ENCODE peak calls at places on chromosomes 11 and 22, in nine cellular contexts. One of them, this sample, is unnamed.

GRCh38 chr11:85914425-85914824 is 59.2 kb downstream of the CCDC83 start:
- DNase-seq in neuronal stem cell: no peak
- DNase-seq in keratinocyte: no peak
- DNase-seq in mesenchymal stem cell: no peak
- DNase-seq in A549: no peak
- DNase-seq in GM23248: no peak
- DNase-seq in neural progenitor cell: no peak
- DNase-seq in IMR-90: no peak
- DNase-seq in fibroblast of lung: no peak
- DNase-seq in this sample: no peak

GRCh38 chr11:130726234-130726559 is 190.1 kb downstream of the SNX19 start:
- DNase-seq in neuronal stem cell: no peak
- DNase-seq in keratinocyte: no peak
- DNase-seq in mesenchymal stem cell: peak
- DNase-seq in A549: no peak
- DNase-seq in GM23248: peak
- DNase-seq in neural progenitor cell: no peak
- DNase-seq in IMR-90: peak
- DNase-seq in fibroblast of lung: peak
- DNase-seq in this sample: peak

GRCh38 chr11:118277312-118277711 is 13.2 kb upstream of the MPZL2 start:
- DNase-seq in neuronal stem cell: no peak
- DNase-seq in keratinocyte: peak
- DNase-seq in mesenchymal stem cell: no peak
- DNase-seq in A549: no peak
- DNase-seq in GM23248: peak
- DNase-seq in neural progenitor cell: no peak
- DNase-seq in IMR-90: peak
- DNase-seq in fibroblast of lung: peak
- DNase-seq in this sample: no peak

GRCh38 chr22:17890892-17891291 is 116.6 kb upstream of the BID start:
- DNase-seq in neuronal stem cell: no peak
- DNase-seq in keratinocyte: no peak
- DNase-seq in mesenchymal stem cell: no peak
- DNase-seq in A549: no peak
- DNase-seq in GM23248: no peak
- DNase-seq in neural progenitor cell: no peak
- DNase-seq in IMR-90: no peak
- DNase-seq in fibroblast of lung: no peak
- DNase-seq in this sample: no peak

GRCh38 chr11:7098235-7098832 is 9.5 kb downstream of the RBMXL2 start:
- DNase-seq in neuronal stem cell: peak
- DNase-seq in keratinocyte: peak
- DNase-seq in mesenchymal stem cell: peak
- DNase-seq in A549: peak
- DNase-seq in GM23248: peak
- DNase-seq in neural progenitor cell: peak
- DNase-seq in IMR-90: peak
- DNase-seq in fibroblast of lung: peak
- DNase-seq in this sample: peak

GRCh38 chr22:31093090-31093850 is 12.2 kb downstream of the SMTN start:
- DNase-seq in neuronal stem cell: no peak
- DNase-seq in keratinocyte: no peak
- DNase-seq in mesenchymal stem cell: no peak
- DNase-seq in A549: no peak
- DNase-seq in GM23248: no peak
- DNase-seq in neural progenitor cell: no peak
- DNase-seq in IMR-90: no peak
- DNase-seq in fibroblast of lung: no peak
- DNase-seq in this sample: peak

GRCh38 chr11:96272542-96273306 is 70.3 kb downstream of the MAML2 start:
- DNase-seq in neuronal stem cell: no peak
- DNase-seq in keratinocyte: no peak
- DNase-seq in mesenchymal stem cell: peak
- DNase-seq in A549: no peak
- DNase-seq in GM23248: peak
- DNase-seq in neural progenitor cell: no peak
- DNase-seq in IMR-90: peak
- DNase-seq in fibroblast of lung: peak
- DNase-seq in this sample: peak

GRCh38 chr11:2468363-2469240 is 23.8 kb downstream of the KCNQ1 start:
- DNase-seq in neuronal stem cell: no peak
- DNase-seq in keratinocyte: no peak
- DNase-seq in mesenchymal stem cell: no peak
- DNase-seq in A549: no peak
- DNase-seq in GM23248: no peak
- DNase-seq in neural progenitor cell: no peak
- DNase-seq in IMR-90: no peak
- DNase-seq in fibroblast of lung: no peak
- DNase-seq in this sample: peak

GRCh38 chr11:2740275-2740940 is 40.6 kb upstream of the KCNQ1OT1 start:
- DNase-seq in neuronal stem cell: no peak
- DNase-seq in keratinocyte: no peak
- DNase-seq in mesenchymal stem cell: no peak
- DNase-seq in A549: no peak
- DNase-seq in GM23248: no peak
- DNase-seq in neural progenitor cell: no peak
- DNase-seq in IMR-90: no peak
- DNase-seq in fibroblast of lung: no peak
- DNase-seq in this sample: no peak

GRCh38 chr11:11074686-11075370 is 217.0 kb upstream of the ZBED5 start:
- DNase-seq in neuronal stem cell: no peak
- DNase-seq in keratinocyte: no peak
- DNase-seq in mesenchymal stem cell: no peak
- DNase-seq in A549: no peak
- DNase-seq in GM23248: no peak
- DNase-seq in neural progenitor cell: no peak
- DNase-seq in IMR-90: no peak
- DNase-seq in fibroblast of lung: no peak
- DNase-seq in this sample: no peak

GRCh38 chr11:6646631-6647281 is 8.9 kb downstream of the DCHS1 start:
- DNase-seq in neuronal stem cell: no peak
- DNase-seq in keratinocyte: no peak
- DNase-seq in mesenchymal stem cell: peak
- DNase-seq in A549: no peak
- DNase-seq in GM23248: peak
- DNase-seq in neural progenitor cell: no peak
- DNase-seq in IMR-90: peak
- DNase-seq in fibroblast of lung: no peak
- DNase-seq in this sample: peak

GRCh38 chr11:104148074-104148473 is 15.9 kb downstream of the PDGFD start:
- DNase-seq in neuronal stem cell: no peak
- DNase-seq in keratinocyte: no peak
- DNase-seq in mesenchymal stem cell: no peak
- DNase-seq in A549: no peak
- DNase-seq in GM23248: peak
- DNase-seq in neural progenitor cell: no peak
- DNase-seq in IMR-90: peak
- DNase-seq in fibroblast of lung: peak
- DNase-seq in this sample: no peak

GRCh38 chr22:21791635-21792625 is 56.3 kb upstream of the YPEL1 start:
- DNase-seq in neuronal stem cell: no peak
- DNase-seq in keratinocyte: no peak
- DNase-seq in mesenchymal stem cell: no peak
- DNase-seq in A549: no peak
- DNase-seq in GM23248: peak
- DNase-seq in neural progenitor cell: no peak
- DNase-seq in IMR-90: peak
- DNase-seq in fibroblast of lung: peak
- DNase-seq in this sample: no peak

GRCh38 chr11:109993786-109994185 is 99.4 kb upstream of the ZC3H12C start:
- DNase-seq in neuronal stem cell: no peak
- DNase-seq in keratinocyte: no peak
- DNase-seq in mesenchymal stem cell: peak
- DNase-seq in A549: no peak
- DNase-seq in GM23248: peak
- DNase-seq in neural progenitor cell: no peak
- DNase-seq in IMR-90: peak
- DNase-seq in fibroblast of lung: peak
- DNase-seq in this sample: no peak

GRCh38 chr11:77999446-77999845 is 5.0 kb upstream of the INTS4 start:
- DNase-seq in neuronal stem cell: no peak
- DNase-seq in keratinocyte: no peak
- DNase-seq in mesenchymal stem cell: no peak
- DNase-seq in A549: no peak
- DNase-seq in GM23248: no peak
- DNase-seq in neural progenitor cell: no peak
- DNase-seq in IMR-90: no peak
- DNase-seq in fibroblast of lung: no peak
- DNase-seq in this sample: no peak

GRCh38 chr11:61777234-61778090 is 14.9 kb downstream of the TMEM258 start:
- DNase-seq in neuronal stem cell: no peak
- DNase-seq in keratinocyte: no peak
- DNase-seq in mesenchymal stem cell: no peak
- DNase-seq in A549: no peak
- DNase-seq in GM23248: peak
- DNase-seq in neural progenitor cell: no peak
- DNase-seq in IMR-90: no peak
- DNase-seq in fibroblast of lung: peak
- DNase-seq in this sample: no peak

GRCh38 chr11:60900673-60901404 is 5.5 kb downstream of the PRPF19 start:
- DNase-seq in neuronal stem cell: no peak
- DNase-seq in keratinocyte: no peak
- DNase-seq in mesenchymal stem cell: no peak
- DNase-seq in A549: no peak
- DNase-seq in GM23248: no peak
- DNase-seq in neural progenitor cell: no peak
- DNase-seq in IMR-90: no peak
- DNase-seq in fibroblast of lung: no peak
- DNase-seq in this sample: no peak

GRCh38 chr11:15341587-15341986 is 226.9 kb downstream of the INSC start:
- DNase-seq in neuronal stem cell: no peak
- DNase-seq in keratinocyte: no peak
- DNase-seq in mesenchymal stem cell: no peak
- DNase-seq in A549: no peak
- DNase-seq in GM23248: no peak
- DNase-seq in neural progenitor cell: peak
- DNase-seq in IMR-90: no peak
- DNase-seq in fibroblast of lung: no peak
- DNase-seq in this sample: no peak

GRCh38 chr22:29555065-29555644 is 1.6 kb upstream of the THOC5 start:
- DNase-seq in neuronal stem cell: no peak
- DNase-seq in keratinocyte: no peak
- DNase-seq in mesenchymal stem cell: no peak
- DNase-seq in A549: no peak
- DNase-seq in GM23248: peak
- DNase-seq in neural progenitor cell: no peak
- DNase-seq in IMR-90: peak
- DNase-seq in fibroblast of lung: no peak
- DNase-seq in this sample: no peak

GRCh38 chr11:36131719-36132349 is 157.4 kb downstream of the COMMD9 start:
- DNase-seq in neuronal stem cell: peak
- DNase-seq in keratinocyte: no peak
- DNase-seq in mesenchymal stem cell: peak
- DNase-seq in A549: no peak
- DNase-seq in GM23248: peak
- DNase-seq in neural progenitor cell: peak
- DNase-seq in IMR-90: peak
- DNase-seq in fibroblast of lung: no peak
- DNase-seq in this sample: peak

GRCh38 chr11:40467771-40468170 is 991.7 kb downstream of the LRRC4C start:
- DNase-seq in neuronal stem cell: no peak
- DNase-seq in keratinocyte: no peak
- DNase-seq in mesenchymal stem cell: no peak
- DNase-seq in A549: no peak
- DNase-seq in GM23248: no peak
- DNase-seq in neural progenitor cell: no peak
- DNase-seq in IMR-90: no peak
- DNase-seq in fibroblast of lung: no peak
- DNase-seq in this sample: no peak

GRCh38 chr11:46760429-46761128 is 41.6 kb downstream of the F2 start:
- DNase-seq in neuronal stem cell: no peak
- DNase-seq in keratinocyte: no peak
- DNase-seq in mesenchymal stem cell: no peak
- DNase-seq in A549: no peak
- DNase-seq in GM23248: no peak
- DNase-seq in neural progenitor cell: no peak
- DNase-seq in IMR-90: no peak
- DNase-seq in fibroblast of lung: no peak
- DNase-seq in this sample: no peak

GRCh38 chr22:49930128-49930527 is 11.7 kb downstream of the CRELD2 start:
- DNase-seq in neuronal stem cell: no peak
- DNase-seq in keratinocyte: no peak
- DNase-seq in mesenchymal stem cell: no peak
- DNase-seq in A549: no peak
- DNase-seq in GM23248: no peak
- DNase-seq in neural progenitor cell: no peak
- DNase-seq in IMR-90: no peak
- DNase-seq in fibroblast of lung: no peak
- DNase-seq in this sample: no peak
- H3K4me2 ChIP-seq in neuronal stem cell: no peak
- H3K4me2 ChIP-seq in keratinocyte: no peak
- H3K4me2 ChIP-seq in mesenchymal stem cell: no peak
- H3K4me2 ChIP-seq in A549: peak
- H3K4me2 ChIP-seq in GM23248: no peak
- H3K4me2 ChIP-seq in neural progenitor cell: no peak
- H3K4me2 ChIP-seq in IMR-90: no peak
- H3K4me2 ChIP-seq in fibroblast of lung: no peak
- H3K4me2 ChIP-seq in this sample: no peak

GRCh38 chr11:43784866-43785265 is 95.8 kb upstream of the ALKBH3 start:
- DNase-seq in neuronal stem cell: no peak
- DNase-seq in keratinocyte: no peak
- DNase-seq in mesenchymal stem cell: peak
- DNase-seq in A549: no peak
- DNase-seq in GM23248: no peak
- DNase-seq in neural progenitor cell: no peak
- DNase-seq in IMR-90: peak
- DNase-seq in fibroblast of lung: no peak
- DNase-seq in this sample: no peak
- H3K4me2 ChIP-seq in neuronal stem cell: no peak
- H3K4me2 ChIP-seq in keratinocyte: no peak
- H3K4me2 ChIP-seq in mesenchymal stem cell: no peak
- H3K4me2 ChIP-seq in A549: no peak
- H3K4me2 ChIP-seq in GM23248: no peak
- H3K4me2 ChIP-seq in neural progenitor cell: no peak
- H3K4me2 ChIP-seq in IMR-90: peak
- H3K4me2 ChIP-seq in fibroblast of lung: no peak
- H3K4me2 ChIP-seq in this sample: no peak

DNA sequence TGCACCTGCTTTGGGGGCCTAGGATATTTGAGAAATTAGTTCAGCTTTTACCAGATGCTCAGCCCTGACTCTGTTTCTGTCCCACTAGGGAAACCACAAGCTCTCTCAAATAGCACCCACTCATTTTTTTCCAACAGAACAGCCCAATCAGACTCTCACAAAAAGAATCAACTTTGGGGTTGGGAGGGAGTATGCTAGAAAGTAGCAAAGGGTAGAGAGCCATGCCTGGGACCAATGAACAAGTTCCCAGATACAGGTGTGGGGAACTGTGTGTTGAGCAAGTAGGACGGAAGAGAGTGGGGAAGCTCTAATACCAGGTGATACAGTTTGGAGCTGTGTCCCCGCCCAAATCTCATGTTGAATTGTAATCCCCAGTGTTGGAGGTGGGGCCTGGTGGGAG is 41.1 kb downstream of the TRIM66 start:
- DNase-seq in neuronal stem cell: no peak
- DNase-seq in keratinocyte: no peak
- DNase-seq in mesenchymal stem cell: no peak
- DNase-seq in A549: no peak
- DNase-seq in GM23248: no peak
- DNase-seq in neural progenitor cell: no peak
- DNase-seq in IMR-90: no peak
- DNase-seq in fibroblast of lung: no peak
- DNase-seq in this sample: no peak
- H3K4me2 ChIP-seq in neuronal stem cell: no peak
- H3K4me2 ChIP-seq in keratinocyte: no peak
- H3K4me2 ChIP-seq in mesenchymal stem cell: no peak
- H3K4me2 ChIP-seq in A549: no peak
- H3K4me2 ChIP-seq in GM23248: no peak
- H3K4me2 ChIP-seq in neural progenitor cell: no peak
- H3K4me2 ChIP-seq in IMR-90: no peak
- H3K4me2 ChIP-seq in fibroblast of lung: no peak
- H3K4me2 ChIP-seq in this sample: no peak

GRCh38 chr11:115454525-115454924 is 49.7 kb downstream of the CADM1 start:
- DNase-seq in neuronal stem cell: no peak
- DNase-seq in keratinocyte: no peak
- DNase-seq in mesenchymal stem cell: no peak
- DNase-seq in A549: no peak
- DNase-seq in GM23248: no peak
- DNase-seq in neural progenitor cell: no peak
- DNase-seq in IMR-90: no peak
- DNase-seq in fibroblast of lung: no peak
- DNase-seq in this sample: no peak
- H3K4me2 ChIP-seq in neuronal stem cell: no peak
- H3K4me2 ChIP-seq in keratinocyte: no peak
- H3K4me2 ChIP-seq in mesenchymal stem cell: no peak
- H3K4me2 ChIP-seq in A549: no peak
- H3K4me2 ChIP-seq in GM23248: no peak
- H3K4me2 ChIP-seq in neural progenitor cell: no peak
- H3K4me2 ChIP-seq in IMR-90: no peak
- H3K4me2 ChIP-seq in fibroblast of lung: no peak
- H3K4me2 ChIP-seq in this sample: no peak